ENCODE peak calls at places on chromosome X, in nine cellular contexts. One of them, this sample, is unnamed.

GRCh38 chrX:2479420-2479780 is 21.4 kb downstream of the DHRSX start:
- DNase-seq in astrocyte: no peak
- DNase-seq in endothelial cell of umbilical vein: no peak
- DNase-seq in tibial nerve: no peak
- DNase-seq in heart left ventricle: peak; percentile 18
- DNase-seq in thoracic aorta: no peak
- DNase-seq in hepatocyte: no peak
- DNase-seq in adrenal gland: no peak
- DNase-seq in ascending aorta: no peak
- DNase-seq in this sample: no peak

GRCh38 chrX:118228456-118228855 is 111.8 kb upstream of the KLHL13 start:
- DNase-seq in astrocyte: no peak
- DNase-seq in endothelial cell of umbilical vein: peak; percentile 64
- DNase-seq in tibial nerve: no peak
- DNase-seq in heart left ventricle: no peak
- DNase-seq in thoracic aorta: no peak
- DNase-seq in hepatocyte: no peak
- DNase-seq in adrenal gland: no peak
- DNase-seq in ascending aorta: no peak
- DNase-seq in this sample: no peak

GRCh38 chrX:71493111-71493613 is 39.7 kb upstream of the OGT start:
- DNase-seq in astrocyte: no peak
- DNase-seq in endothelial cell of umbilical vein: peak; percentile 2
- DNase-seq in tibial nerve: peak; percentile 14
- DNase-seq in heart left ventricle: no peak
- DNase-seq in thoracic aorta: no peak
- DNase-seq in hepatocyte: no peak
- DNase-seq in adrenal gland: peak; percentile 22
- DNase-seq in ascending aorta: no peak
- DNase-seq in this sample: peak; percentile 31

GRCh38 chrX:135737361-135738071 is 24.1 kb downstream of the CT45A1 start:
- DNase-seq in astrocyte: no peak
- DNase-seq in endothelial cell of umbilical vein: no peak
- DNase-seq in tibial nerve: no peak
- DNase-seq in heart left ventricle: no peak
- DNase-seq in thoracic aorta: no peak
- DNase-seq in hepatocyte: no peak
- DNase-seq in adrenal gland: no peak
- DNase-seq in ascending aorta: no peak
- DNase-seq in this sample: no peak

GRCh38 chrX:37998586-37999267 is 7.6 kb upstream of the SYTL5 start:
- DNase-seq in astrocyte: peak; percentile 76
- DNase-seq in endothelial cell of umbilical vein: peak; percentile 2
- DNase-seq in tibial nerve: no peak
- DNase-seq in heart left ventricle: no peak
- DNase-seq in thoracic aorta: no peak
- DNase-seq in hepatocyte: no peak
- DNase-seq in adrenal gland: no peak
- DNase-seq in ascending aorta: no peak
- DNase-seq in this sample: no peak

GRCh38 chrX:103626855-103627254 is 1.9 kb upstream of the TCEAL1 start:
- DNase-seq in astrocyte: peak; percentile 20
- DNase-seq in endothelial cell of umbilical vein: peak; percentile 63
- DNase-seq in tibial nerve: no peak
- DNase-seq in heart left ventricle: no peak
- DNase-seq in thoracic aorta: no peak
- DNase-seq in hepatocyte: no peak
- DNase-seq in adrenal gland: no peak
- DNase-seq in ascending aorta: no peak
- DNase-seq in this sample: no peak

GRCh38 chrX:87064522-87064921 is 453.1 kb upstream of the KLHL4 start:
- DNase-seq in astrocyte: peak; percentile 37
- DNase-seq in endothelial cell of umbilical vein: no peak
- DNase-seq in tibial nerve: no peak
- DNase-seq in heart left ventricle: no peak
- DNase-seq in thoracic aorta: no peak
- DNase-seq in hepatocyte: no peak
- DNase-seq in adrenal gland: no peak
- DNase-seq in ascending aorta: no peak
- DNase-seq in this sample: no peak

GRCh38 chrX:48573690-48574269 is 504 bp upstream of the RBM3 start:
- DNase-seq in astrocyte: no peak
- DNase-seq in endothelial cell of umbilical vein: peak; percentile 61
- DNase-seq in tibial nerve: peak; percentile 14
- DNase-seq in heart left ventricle: peak; percentile 66
- DNase-seq in thoracic aorta: no peak
- DNase-seq in hepatocyte: peak; percentile 28
- DNase-seq in adrenal gland: peak; percentile 48
- DNase-seq in ascending aorta: no peak
- DNase-seq in this sample: peak; percentile 39

GRCh38 chrX:22121161-22121560 is 89.0 kb downstream of the PHEX start:
- DNase-seq in astrocyte: no peak
- DNase-seq in endothelial cell of umbilical vein: no peak
- DNase-seq in tibial nerve: no peak
- DNase-seq in heart left ventricle: no peak
- DNase-seq in thoracic aorta: no peak
- DNase-seq in hepatocyte: no peak
- DNase-seq in adrenal gland: no peak
- DNase-seq in ascending aorta: no peak
- DNase-seq in this sample: no peak

GRCh38 chrX:10112510-10112909 is 44.3 kb upstream of the CLCN4 start:
- DNase-seq in astrocyte: no peak
- DNase-seq in endothelial cell of umbilical vein: no peak
- DNase-seq in tibial nerve: no peak
- DNase-seq in heart left ventricle: no peak
- DNase-seq in thoracic aorta: no peak
- DNase-seq in hepatocyte: no peak
- DNase-seq in adrenal gland: no peak
- DNase-seq in ascending aorta: no peak
- DNase-seq in this sample: no peak

GRCh38 chrX:67780694-67781109 is 236.9 kb downstream of the AR start:
- DNase-seq in astrocyte: peak; percentile 96
- DNase-seq in endothelial cell of umbilical vein: peak; percentile 90
- DNase-seq in tibial nerve: peak; percentile 41
- DNase-seq in heart left ventricle: peak; percentile 79
- DNase-seq in thoracic aorta: peak; percentile 42
- DNase-seq in hepatocyte: peak; percentile 62
- DNase-seq in adrenal gland: peak; percentile 90
- DNase-seq in ascending aorta: peak; percentile 29
- DNase-seq in this sample: peak; percentile 85

GRCh38 chrX:67777148-67777547 is 233.3 kb downstream of the AR start:
- DNase-seq in astrocyte: no peak
- DNase-seq in endothelial cell of umbilical vein: no peak
- DNase-seq in tibial nerve: no peak
- DNase-seq in heart left ventricle: no peak
- DNase-seq in thoracic aorta: no peak
- DNase-seq in hepatocyte: no peak
- DNase-seq in adrenal gland: no peak
- DNase-seq in ascending aorta: no peak
- DNase-seq in this sample: no peak

GRCh38 chrX:67784712-67785111 is 240.9 kb downstream of the AR start:
- DNase-seq in astrocyte: no peak
- DNase-seq in endothelial cell of umbilical vein: no peak
- DNase-seq in tibial nerve: no peak
- DNase-seq in heart left ventricle: no peak
- DNase-seq in thoracic aorta: no peak
- DNase-seq in hepatocyte: no peak
- DNase-seq in adrenal gland: no peak
- DNase-seq in ascending aorta: no peak
- DNase-seq in this sample: no peak

GRCh38 chrX:67779099-67779498 is 235.3 kb downstream of the AR start:
- DNase-seq in astrocyte: no peak
- DNase-seq in endothelial cell of umbilical vein: no peak
- DNase-seq in tibial nerve: no peak
- DNase-seq in heart left ventricle: no peak
- DNase-seq in thoracic aorta: no peak
- DNase-seq in hepatocyte: no peak
- DNase-seq in adrenal gland: no peak
- DNase-seq in ascending aorta: no peak
- DNase-seq in this sample: peak; percentile 42

GRCh38 chrX:67781132-67781531 is 237.3 kb downstream of the AR start:
- DNase-seq in astrocyte: no peak
- DNase-seq in endothelial cell of umbilical vein: no peak
- DNase-seq in tibial nerve: no peak
- DNase-seq in heart left ventricle: no peak
- DNase-seq in thoracic aorta: no peak
- DNase-seq in hepatocyte: no peak
- DNase-seq in adrenal gland: peak; percentile 22
- DNase-seq in ascending aorta: no peak
- DNase-seq in this sample: no peak
- H3K4me1 ChIP-seq in astrocyte: peaks cover 10% of the 10 kb centered on the region
- H3K4me1 ChIP-seq in endothelial cell of umbilical vein: peaks cover 15% of the 10 kb centered on the region
- H3K4me1 ChIP-seq in tibial nerve: no peaks in the 10 kb centered on the region
- H3K4me1 ChIP-seq in heart left ventricle: peaks cover 9% of the 10 kb centered on the region
- H3K4me1 ChIP-seq in thoracic aorta: peaks cover 20% of the 10 kb centered on the region
- H3K4me1 ChIP-seq in hepatocyte: no peaks in the 10 kb centered on the region
- H3K4me1 ChIP-seq in adrenal gland: peaks cover 11% of the 10 kb centered on the region
- H3K4me1 ChIP-seq in ascending aorta: peaks cover 14% of the 10 kb centered on the region
- H3K4me1 ChIP-seq in this sample: peaks cover 11% of the 10 kb centered on the region

GRCh38 chrX:107323786-107324492 is 117.5 kb downstream of the DNAAF6 start:
- DNase-seq in astrocyte: no peak
- DNase-seq in endothelial cell of umbilical vein: no peak
- DNase-seq in tibial nerve: no peak
- DNase-seq in heart left ventricle: no peak
- DNase-seq in thoracic aorta: no peak
- DNase-seq in hepatocyte: no peak
- DNase-seq in adrenal gland: no peak
- DNase-seq in ascending aorta: no peak
- DNase-seq in this sample: no peak

GRCh38 chrX:107325467-107325866 is 119.1 kb downstream of the DNAAF6 start:
- DNase-seq in astrocyte: no peak
- DNase-seq in endothelial cell of umbilical vein: no peak
- DNase-seq in tibial nerve: no peak
- DNase-seq in heart left ventricle: no peak
- DNase-seq in thoracic aorta: no peak
- DNase-seq in hepatocyte: no peak
- DNase-seq in adrenal gland: no peak
- DNase-seq in ascending aorta: no peak
- DNase-seq in this sample: no peak

GRCh38 chrX:107324493-107325310 is 118.3 kb downstream of the DNAAF6 start:
- DNase-seq in astrocyte: peak; percentile 12
- DNase-seq in endothelial cell of umbilical vein: peak; percentile 2
- DNase-seq in tibial nerve: no peak
- DNase-seq in heart left ventricle: peak; percentile 59
- DNase-seq in thoracic aorta: no peak
- DNase-seq in hepatocyte: peak; percentile 85
- DNase-seq in adrenal gland: peak; percentile 33
- DNase-seq in ascending aorta: no peak
- DNase-seq in this sample: no peak
- TF ChIP-seq CTCF in astrocyte: no peak
- TF ChIP-seq CTCF in endothelial cell of umbilical vein: no peak
- TF ChIP-seq CTCF in tibial nerve: no peak
- TF ChIP-seq CTCF in heart left ventricle: no peak
- TF ChIP-seq CTCF in thoracic aorta: no peak
- TF ChIP-seq CTCF in hepatocyte: peak; percentile 9
- TF ChIP-seq CTCF in adrenal gland: no peak
- TF ChIP-seq CTCF in ascending aorta: no peak
- TF ChIP-seq CTCF in this sample: no peak

GRCh38 chrX:29348288-29348687 is 761.0 kb downstream of the IL1RAPL1 start:
- DNase-seq in astrocyte: no peak
- DNase-seq in endothelial cell of umbilical vein: no peak
- DNase-seq in tibial nerve: no peak
- DNase-seq in heart left ventricle: no peak
- DNase-seq in thoracic aorta: no peak
- DNase-seq in hepatocyte: no peak
- DNase-seq in adrenal gland: no peak
- DNase-seq in ascending aorta: no peak
- DNase-seq in this sample: no peak
- H3K27ac ChIP-seq in astrocyte: no peak overlapping the region
- H3K27ac ChIP-seq in endothelial cell of umbilical vein: no peak overlapping the region
- H3K27ac ChIP-seq in tibial nerve: no peak overlapping the region
- H3K27ac ChIP-seq in heart left ventricle: no peak overlapping the region
- H3K27ac ChIP-seq in thoracic aorta: no peak overlapping the region
- H3K27ac ChIP-seq in hepatocyte: no peak overlapping the region
- H3K27ac ChIP-seq in adrenal gland: no peak overlapping the region
- H3K27ac ChIP-seq in ascending aorta: no peak overlapping the region
- H3K27ac ChIP-seq in this sample: no peak overlapping the region

GRCh38 chrX:30657542-30658238 is 4.5 kb downstream of the GK start:
- DNase-seq in astrocyte: no peak
- DNase-seq in endothelial cell of umbilical vein: no peak
- DNase-seq in tibial nerve: no peak
- DNase-seq in heart left ventricle: no peak
- DNase-seq in thoracic aorta: no peak
- DNase-seq in hepatocyte: no peak
- DNase-seq in adrenal gland: no peak
- DNase-seq in ascending aorta: no peak
- DNase-seq in this sample: no peak
- H3K4me1 ChIP-seq in astrocyte: no peaks in the 10 kb centered on the region
- H3K4me1 ChIP-seq in endothelial cell of umbilical vein: peaks cover 8% of the 10 kb centered on the region
- H3K4me1 ChIP-seq in tibial nerve: no peaks in the 10 kb centered on the region
- H3K4me1 ChIP-seq in heart left ventricle: no peaks in the 10 kb centered on the region
- H3K4me1 ChIP-seq in thoracic aorta: peaks cover 5% of the 10 kb centered on the region
- H3K4me1 ChIP-seq in hepatocyte: no peaks in the 10 kb centered on the region
- H3K4me1 ChIP-seq in adrenal gland: no peaks in the 10 kb centered on the region
- H3K4me1 ChIP-seq in ascending aorta: no peaks in the 10 kb centered on the region
- H3K4me1 ChIP-seq in this sample: no peaks in the 10 kb centered on the region

GRCh38 chrX:109704563-109704962 is 28.5 kb downstream of the ACSL4 start:
- DNase-seq in astrocyte: no peak
- DNase-seq in endothelial cell of umbilical vein: no peak
- DNase-seq in tibial nerve: no peak
- DNase-seq in heart left ventricle: no peak
- DNase-seq in thoracic aorta: no peak
- DNase-seq in hepatocyte: no peak
- DNase-seq in adrenal gland: no peak
- DNase-seq in ascending aorta: no peak
- DNase-seq in this sample: no peak

GRCh38 chrX:109714340-109714958 is 18.6 kb downstream of the ACSL4 start:
- DNase-seq in astrocyte: peak; percentile 78
- DNase-seq in endothelial cell of umbilical vein: peak; percentile 50
- DNase-seq in tibial nerve: no peak
- DNase-seq in heart left ventricle: no peak
- DNase-seq in thoracic aorta: no peak
- DNase-seq in hepatocyte: no peak
- DNase-seq in adrenal gland: no peak
- DNase-seq in ascending aorta: no peak
- DNase-seq in this sample: no peak

GRCh38 chrX:109710181-109710580 is 22.9 kb downstream of the ACSL4 start:
- DNase-seq in astrocyte: peak; percentile 39
- DNase-seq in endothelial cell of umbilical vein: no peak
- DNase-seq in tibial nerve: no peak
- DNase-seq in heart left ventricle: no peak
- DNase-seq in thoracic aorta: no peak
- DNase-seq in hepatocyte: no peak
- DNase-seq in adrenal gland: no peak
- DNase-seq in ascending aorta: no peak
- DNase-seq in this sample: no peak

GRCh38 chrX:109707322-109707721 is 25.7 kb downstream of the ACSL4 start:
- DNase-seq in astrocyte: no peak
- DNase-seq in endothelial cell of umbilical vein: no peak
- DNase-seq in tibial nerve: no peak
- DNase-seq in heart left ventricle: no peak
- DNase-seq in thoracic aorta: no peak
- DNase-seq in hepatocyte: no peak
- DNase-seq in adrenal gland: no peak
- DNase-seq in ascending aorta: no peak
- DNase-seq in this sample: no peak

GRCh38 chrX:109709129-109709631 is 23.9 kb downstream of the ACSL4 start:
- DNase-seq in astrocyte: peak; percentile 63
- DNase-seq in endothelial cell of umbilical vein: peak; percentile 6
- DNase-seq in tibial nerve: no peak
- DNase-seq in heart left ventricle: no peak
- DNase-seq in thoracic aorta: no peak
- DNase-seq in hepatocyte: no peak
- DNase-seq in adrenal gland: no peak
- DNase-seq in ascending aorta: no peak
- DNase-seq in this sample: no peak
- TF ChIP-seq CTCF in astrocyte: no peak
- TF ChIP-seq CTCF in endothelial cell of umbilical vein: no peak
- TF ChIP-seq CTCF in tibial nerve: no peak
- TF ChIP-seq CTCF in heart left ventricle: no peak
- TF ChIP-seq CTCF in thoracic aorta: no peak
- TF ChIP-seq CTCF in hepatocyte: no peak
- TF ChIP-seq CTCF in adrenal gland: no peak
- TF ChIP-seq CTCF in ascending aorta: no peak
- TF ChIP-seq CTCF in this sample: no peak